ENCODE peak calls at places on chromosomes 11 and 22, in eight cellular contexts. N is Peyer's patch; M is right lobe of liver; J is stomach; Z is CD8-positive, alpha-beta T cell; D is mesenchymal stem cell; K is tibial nerve; C is mammary epithelial cell. P is an unnamed sample.
A peak's percentile ranks its signal among the peaks of the same experiment; 100 is the strongest.

GRCh38 chr11:134486106-134486505 is 74.1 kb upstream of the B3GAT1 start:
- DNase-seq in Z (no peak), D (no peak), M (no peak), N (no peak), J (no peak), C (no peak), K (no peak), P (no peak)

GRCh38 chr11:61574611-61575010 is 6.3 kb downstream of the SYT7 start:
- DNase-seq in K (no peak), Z (no peak), M (no peak), J (no peak), C (no peak), D (no peak), N (no peak), P (no peak)

GRCh38 chr11:85779956-85780640 is 30.8 kb downstream of the SYTL2 start:
- DNase-seq in M (no peak), N (no peak), K (no peak), D (peak; percentile 45), Z (no peak), C (no peak), J (no peak), P (no peak)

GRCh38 chr11:35963911-35964310 is 20.0 kb downstream of the LDLRAD3 start:
- DNase-seq in N (no peak), K (peak; percentile 23), J (no peak), M (no peak), C (no peak), D (no peak), Z (no peak), P (no peak)

GRCh38 chr11:119739021-119739703 is 10.2 kb upstream of the NECTIN1 start:
- DNase-seq in N (peak; percentile 75), C (no peak), K (no peak), D (no peak), J (no peak), M (no peak), Z (no peak), P (no peak)

GRCh38 chr22:26054846-26055245 is 114.4 kb upstream of the SEZ6L start:
- DNase-seq in M (no peak), J (no peak), N (no peak), C (no peak), K (no peak), Z (no peak), D (no peak), P (no peak)

GRCh38 chr11:17063171-17064002 is 14.1 kb downstream of the RPS13 start:
- DNase-seq in M (peak; percentile 74), Z (no peak), C (peak; percentile 28), N (peak; percentile 81), K (no peak), D (peak; percentile 59), J (peak; percentile 79), P (peak; percentile 61)

GRCh38 chr11:44681698-44682097 is 45.1 kb upstream of the TSPAN18 start:
- DNase-seq in M (no peak), C (peak; percentile 13), D (peak; percentile 80), K (no peak), Z (no peak), J (no peak), N (no peak), P (no peak)

GRCh38 chr11:44750440-44751005 is 23.8 kb downstream of the TSPAN18 start:
- DNase-seq in N (peak; percentile 54), K (no peak), D (no peak), C (no peak), J (no peak), Z (no peak), M (peak; percentile 13), P (no peak)

GRCh38 chr11:1736447-1736992 is 13.9 kb downstream of the IFITM10 start:
- DNase-seq in C (peak; percentile 50), Z (no peak), J (no peak), D (no peak), M (no peak), K (no peak), N (peak; percentile 2), P (no peak)

GRCh38 chr11:122984186-122985011 is 2.8 kb upstream of the BSX start:
- DNase-seq in N (no peak), K (no peak), J (no peak), M (no peak), C (peak; percentile 12), D (peak; percentile 29), Z (no peak), P (no peak)

GRCh38 chr11:81237139-81237538 is 1496.5 kb downstream of the FAM181B start:
- DNase-seq in K (no peak), J (no peak), Z (no peak), D (peak; percentile 59), C (peak; percentile 28), N (peak; percentile 56), M (no peak), P (no peak)

GRCh38 chr11:80937831-80938230 is 1497.0 kb upstream of the TENM4 start:
- DNase-seq in J (no peak), N (no peak), M (no peak), D (peak; percentile 21), Z (no peak), K (no peak), C (peak; percentile 38), P (no peak)

GRCh38 chr11:121132211-121132976 is 31.4 kb downstream of the TECTA start:
- DNase-seq in J (no peak), K (no peak), C (no peak), D (no peak), M (no peak), N (no peak), Z (no peak), P (no peak)

GRCh38 chr11:106988151-106988806 is 30.0 kb downstream of the GUCY1A2 start:
- DNase-seq in Z (no peak), K (no peak), M (no peak), D (peak; percentile 84), N (no peak), C (no peak), J (no peak), P (no peak)

GRCh38 chr11:95545116-95545875 is 244.3 kb downstream of the FAM76B start:
- DNase-seq in D (no peak), M (no peak), C (no peak), J (no peak), K (no peak), Z (no peak), N (no peak), P (no peak)

GRCh38 chr11:128174465-128175101 is 412.8 kb downstream of the ETS1 start:
- DNase-seq in J (no peak), K (no peak), N (no peak), M (no peak), D (peak; percentile 51), Z (no peak), C (no peak), P (no peak)

GRCh38 chr11:27291302-27291889 is 71.6 kb downstream of the CCDC34 start:
- DNase-seq in J (peak; percentile 55), C (peak; percentile 62), K (no peak), Z (no peak), D (no peak), N (peak; percentile 86), M (no peak), P (no peak)

GRCh38 chr11:202490-202889 is 4.7 kb downstream of the BET1L start:
- DNase-seq in M (no peak), J (peak; percentile 14), D (no peak), K (no peak), N (peak; percentile 43), C (no peak), Z (no peak), P (peak; percentile 27)
- H3K27ac ChIP-seq in M (no peak overlapping the region), J (no peak overlapping the region), D (no peak overlapping the region), K (no peak overlapping the region), N (no peak overlapping the region), C (no peak overlapping the region), Z (no peak overlapping the region), P (no peak overlapping the region)

DNA sequence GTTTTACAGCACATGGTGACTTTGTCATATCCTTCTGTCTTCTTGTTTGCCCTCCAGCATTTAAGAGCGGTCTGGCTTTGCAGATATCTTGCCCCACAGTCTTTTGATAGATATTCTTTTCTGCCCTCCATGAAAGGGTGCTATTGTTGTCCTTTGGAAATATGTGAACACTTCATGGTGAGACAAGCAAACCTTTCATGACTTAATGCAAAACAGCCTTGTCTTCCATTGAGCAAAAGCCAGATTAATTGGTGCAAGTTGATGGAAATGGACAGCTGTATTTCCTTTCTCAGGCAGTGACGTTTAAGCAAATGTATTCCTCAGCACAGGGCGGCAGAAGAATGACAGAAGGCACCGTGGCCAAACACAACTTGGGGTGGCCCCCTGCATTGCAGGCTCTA is 4.4 kb downstream of the DCPS start:
- DNase-seq in M (no peak), N (no peak), C (peak; percentile 85), Z (no peak), J (no peak), K (no peak), D (no peak), P (no peak)
- H3K27ac ChIP-seq in M (no peak overlapping the region), N (no peak overlapping the region), C (no peak overlapping the region), Z (no peak overlapping the region), J (no peak overlapping the region), K (no peak overlapping the region), D (no peak overlapping the region), P (no peak overlapping the region)

DNA sequence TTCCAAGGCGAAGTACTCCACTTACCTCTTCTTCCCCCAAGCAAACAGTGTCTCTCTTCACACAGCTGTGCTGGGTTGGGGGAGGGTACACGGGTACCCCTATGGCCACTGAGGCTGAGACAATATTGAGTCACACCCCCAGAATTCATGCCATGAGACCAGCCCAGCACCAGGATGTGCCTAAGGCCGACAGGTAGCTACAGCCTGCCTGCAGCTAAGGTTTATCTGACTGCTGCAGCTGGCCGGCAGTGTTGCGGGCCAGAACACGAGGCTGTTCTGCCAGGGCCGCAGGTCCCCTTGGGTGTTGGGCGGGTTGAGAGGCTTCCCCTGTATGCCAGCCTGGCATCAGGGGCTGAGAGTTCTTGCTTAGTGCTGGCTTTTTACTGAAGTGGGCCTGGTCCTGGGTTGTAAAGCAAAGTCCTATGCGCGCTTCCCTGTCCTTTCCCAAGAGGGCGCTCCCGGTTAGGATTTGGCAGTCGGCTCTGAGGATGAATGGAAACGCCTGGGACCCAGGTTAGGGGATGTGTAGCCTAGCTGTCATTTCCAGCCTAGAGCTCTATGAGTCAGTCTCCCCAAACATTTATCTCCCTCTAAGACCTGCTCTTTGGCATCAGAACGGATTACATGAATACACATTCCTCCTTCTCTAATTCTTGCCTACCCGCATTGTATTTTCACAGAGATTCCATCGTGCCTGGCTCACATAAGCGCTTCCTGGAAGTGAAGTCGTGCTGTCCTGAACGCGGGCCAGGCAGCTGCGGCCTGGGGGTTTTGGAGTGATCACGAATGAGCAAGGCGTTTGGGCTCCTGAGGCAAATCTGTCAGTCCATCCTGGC is 7.1 kb downstream of the USP18 start:
- DNase-seq in N (peak; percentile 75), K (peak; percentile 51), C (peak; percentile 88), J (peak; percentile 56), Z (no peak), D (peak; percentile 93), M (peak; percentile 60), P (peak; percentile 42)
- H3K27ac ChIP-seq in N (no peak overlapping the region), K (no peak overlapping the region), C (no peak overlapping the region), J (peak overlapping the region; percentile 18), Z (no peak overlapping the region), D (peak overlapping the region; percentile 3), M (no peak overlapping the region), P (no peak overlapping the region)

DNA sequence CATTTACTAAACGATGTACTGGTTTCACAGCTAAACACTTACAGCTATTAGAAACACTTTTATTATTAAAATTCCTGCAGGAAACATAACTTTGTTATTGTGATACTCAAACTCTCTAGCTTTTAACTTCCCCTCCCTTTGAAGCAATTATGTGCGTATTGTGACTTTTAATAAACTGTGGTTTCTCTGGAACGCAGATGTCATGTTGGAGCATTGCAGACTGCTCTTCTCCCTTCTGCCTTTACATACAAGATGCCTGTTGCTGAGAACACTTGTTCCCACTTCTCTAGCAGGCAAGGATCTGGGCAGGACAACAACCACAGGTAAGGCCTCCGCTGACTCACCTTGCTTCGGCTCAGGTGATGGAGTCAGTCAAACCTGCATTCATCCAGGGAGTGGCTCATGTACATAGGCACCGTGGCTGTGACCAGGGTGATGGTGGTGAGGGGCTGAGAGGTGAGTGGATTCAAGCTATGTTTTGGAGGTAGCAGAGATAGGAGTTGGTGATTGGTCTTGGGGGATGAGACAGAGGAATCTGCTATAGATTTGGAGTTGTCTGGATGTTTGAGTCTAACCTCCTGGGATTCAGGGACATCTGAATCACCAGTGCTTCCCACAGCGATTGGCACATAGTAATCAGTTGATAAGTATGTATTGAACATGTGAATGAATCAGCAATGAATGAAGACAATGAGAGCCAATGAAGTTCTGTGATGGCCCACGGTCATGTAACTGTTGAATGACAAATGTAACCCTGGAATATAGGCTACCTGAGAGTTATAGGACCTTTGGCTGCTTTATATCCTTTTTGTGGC is 106.0 kb downstream of the ADAMTS15 start:
- DNase-seq in Z (no peak), C (peak; percentile 75), N (no peak), J (peak; percentile 43), M (no peak), D (peak; percentile 30), K (no peak), P (no peak)
- H3K27ac ChIP-seq in Z (no peak overlapping the region), C (peak overlapping the region; percentile 64), N (no peak overlapping the region), J (peak overlapping the region; percentile 6), M (no peak overlapping the region), D (no peak overlapping the region), K (no peak overlapping the region), P (no peak overlapping the region)

P was measured in lung.